ENCODE peak calls at places on chromosomes 7 and 10, in nine cellular contexts. M is H4; V is tibial nerve; S is Right ventricle myocardium superior; K is heart right ventricle; C is NCI-H345; G is testis; L is central memory CD8-positive, alpha-beta T cell; Z is hepatic stellate cell. X is an unnamed sample.

GRCh38 chr10:37476285-37476684 is 350.9 kb downstream of the ANKRD30A start:
- DNase-seq in Z (no peak), L (no peak), C (no peak), M (peak), K (no peak), G (no peak), V (no peak), S (no peak), X (no peak)

GRCh38 chr10:24552346-24553016 is 171.2 kb downstream of the ARHGAP21 start:
- DNase-seq in Z (no peak), K (no peak), M (peak), V (no peak), C (no peak), S (no peak), G (peak), L (no peak), X (no peak)

GRCh38 chr7:734214-734613 is 7.1 kb upstream of the PRKAR1B start:
- DNase-seq in V (no peak), G (no peak), L (no peak), Z (no peak), M (no peak), S (no peak), K (no peak), C (no peak), X (no peak)

GRCh38 chr7:95684037-95684436 is 87.7 kb upstream of the PDK4 start:
- DNase-seq in V (peak), K (peak), M (peak), Z (no peak), G (no peak), S (no peak), L (no peak), C (peak), X (no peak)

GRCh38 chr10:50544095-50544856 is 79.5 kb downstream of the SGMS1 start:
- DNase-seq in L (no peak), K (no peak), S (no peak), M (no peak), G (no peak), Z (no peak), V (no peak), C (no peak), X (no peak)

GRCh38 chr7:22667562-22668239 is 59.3 kb upstream of the IL6 start:
- DNase-seq in C (no peak), K (no peak), V (no peak), G (no peak), S (no peak), M (peak), Z (no peak), L (no peak), X (no peak)

GRCh38 chr7:47453093-47454056 is 128.5 kb downstream of the TNS3 start:
- DNase-seq in Z (peak), C (peak), G (peak), L (no peak), M (peak), K (peak), S (peak), V (peak), X (peak)

GRCh38 chr7:95469850-95470249 is 15.9 kb upstream of the ASB4 start:
- DNase-seq in S (no peak), K (no peak), C (peak), Z (no peak), V (no peak), L (no peak), G (no peak), M (no peak), X (no peak)

GRCh38 chr10:122464575-122464974 is 3.2 kb downstream of the HTRA1 start:
- DNase-seq in C (no peak), V (no peak), S (no peak), K (no peak), Z (no peak), L (no peak), M (no peak), G (no peak), X (no peak)

GRCh38 chr7:132653364-132653930 is 77.2 kb upstream of the PLXNA4 start:
- DNase-seq in Z (no peak), M (no peak), K (no peak), V (no peak), C (no peak), S (no peak), L (no peak), G (no peak), X (no peak)

GRCh38 chr7:23759556-23760391 is 49.8 kb downstream of the STK31 start:
- DNase-seq in C (no peak), M (peak), L (no peak), Z (no peak), S (no peak), V (no peak), G (no peak), K (no peak), X (no peak)

GRCh38 chr7:97064972-97065587 is 40.4 kb upstream of the DLX5 start:
- DNase-seq in M (peak), L (no peak), G (peak), V (peak), C (peak), K (no peak), Z (peak), S (no peak), X (no peak)

GRCh38 chr10:87068281-87068680 is 26.4 kb downstream of the GLUD1 start:
- DNase-seq in S (no peak), K (no peak), Z (no peak), L (no peak), M (no peak), C (no peak), V (no peak), G (no peak), X (no peak)

GRCh38 chr7:143288836-143289235 is 685 bp downstream of the CASP2 start:
- DNase-seq in C (no peak), M (no peak), L (no peak), V (no peak), G (no peak), S (no peak), Z (no peak), K (no peak), X (no peak)

GRCh38 chr7:77460057-77460486 is 43.9 kb upstream of the GSAP start:
- DNase-seq in Z (no peak), K (no peak), G (no peak), S (no peak), V (no peak), C (no peak), M (no peak), L (no peak), X (no peak)

GRCh38 chr10:73304876-73305275 is 52.4 kb upstream of the MRPS16 start:
- DNase-seq in Z (no peak), V (no peak), S (no peak), C (no peak), K (no peak), L (no peak), M (no peak), G (no peak), X (no peak)

GRCh38 chr10:23517155-23517554 is 78.3 kb downstream of the OTUD1 start:
- DNase-seq in Z (no peak), M (no peak), G (no peak), L (no peak), S (no peak), C (no peak), V (no peak), K (no peak), X (no peak)

GRCh38 chr10:5491477-5491876 is 7.9 kb downstream of the CALML5 start:
- DNase-seq in C (no peak), Z (no peak), V (no peak), S (no peak), L (no peak), G (no peak), M (no peak), K (no peak), X (no peak)

GRCh38 chr7:20787658-20788057 is 972 bp upstream of the SP8 start:
- DNase-seq in L (no peak), C (peak), S (no peak), K (no peak), M (no peak), G (no peak), V (no peak), Z (no peak), X (no peak)

GRCh38 chr10:71969929-71970328 is 5.7 kb downstream of the CHST3 start:
- DNase-seq in M (no peak), V (no peak), S (no peak), Z (no peak), L (no peak), C (no peak), G (no peak), K (no peak), X (no peak)

GRCh38 chr7:156402255-156402654 is 238.3 kb upstream of the RNF32 start:
- DNase-seq in V (no peak), C (no peak), Z (no peak), K (no peak), M (no peak), L (no peak), G (peak), S (no peak), X (no peak)

GRCh38 chr10:99395750-99396445 is 34.5 kb downstream of the GOT1 start:
- DNase-seq in C (peak), G (peak), K (no peak), M (peak), S (no peak), V (no peak), L (no peak), Z (peak), X (no peak)

GRCh38 chr10:29784175-29784773 is 149.5 kb upstream of the SVIL start:
- DNase-seq in K (peak), L (no peak), G (no peak), M (peak), V (peak), C (no peak), S (no peak), Z (peak), X (no peak)

GRCh38 chr7:69630292-69630691 is 32.0 kb downstream of the AUTS2 start:
- DNase-seq in V (no peak), S (no peak), M (peak), G (no peak), Z (no peak), K (no peak), L (no peak), C (no peak), X (no peak)

GRCh38 chr10:118595598-118596425 is at the start of gene PRLHR:
- DNase-seq in C (no peak), V (no peak), S (no peak), K (no peak), L (no peak), G (peak), Z (peak), M (no peak), X (no peak)

GRCh38 chr7:45648671-45648995 is 74.5 kb downstream of the ADCY1 start:
- DNase-seq in G (no peak), M (no peak), K (no peak), V (no peak), L (no peak), C (no peak), Z (no peak), S (no peak), X (no peak)

GRCh38 chr10:50536617-50537252 is 87.0 kb downstream of the SGMS1 start:
- DNase-seq in V (no peak), L (no peak), K (no peak), G (no peak), S (no peak), M (no peak), Z (no peak), C (no peak), X (no peak)

GRCh38 chr10:78438907-78439809 is 405.5 kb downstream of the RPS24 start:
- DNase-seq in Z (no peak), K (no peak), C (no peak), S (no peak), M (no peak), G (no peak), L (no peak), V (no peak), X (no peak)

GRCh38 chr7:156935250-156935649 is 14.3 kb upstream of the NOM1 start:
- DNase-seq in M (no peak), G (no peak), K (no peak), C (no peak), S (no peak), L (no peak), Z (no peak), V (no peak), X (no peak)

GRCh38 chr7:104552102-104552501 is 223.7 kb downstream of the LHFPL3 start:
- DNase-seq in L (no peak), Z (no peak), S (no peak), K (peak), M (peak), V (peak), G (peak), C (no peak), X (no peak)

GRCh38 chr7:18117482-18117881 is 89.8 kb upstream of the PRPS1L1 start:
- DNase-seq in C (no peak), S (no peak), K (no peak), M (peak), V (no peak), G (no peak), Z (peak), L (no peak), X (no peak)

GRCh38 chr7:39696631-39697030 is 73.3 kb downstream of the RALA start:
- DNase-seq in Z (no peak), K (no peak), L (no peak), G (no peak), M (no peak), S (no peak), C (no peak), V (no peak), X (no peak)

GRCh38 chr7:116998567-116998966 is 45.3 kb downstream of the ST7 start:
- DNase-seq in S (no peak), Z (no peak), G (no peak), M (no peak), L (no peak), V (no peak), C (no peak), K (no peak), X (no peak)

GRCh38 chr7:149788300-149788851 is 15.0 kb upstream of the ZNF467 start:
- DNase-seq in V (no peak), G (no peak), C (no peak), S (no peak), Z (no peak), L (no peak), K (no peak), M (no peak), X (no peak)

GRCh38 chr7:80346704-80347103 is 165.2 kb downstream of the GNAT3 start:
- DNase-seq in V (no peak), K (no peak), Z (no peak), S (no peak), L (no peak), G (no peak), C (no peak), M (peak), X (no peak)

GRCh38 chr10:110344622-110345021 is 39.9 kb upstream of the SMNDC1 start:
- DNase-seq in G (no peak), L (no peak), Z (no peak), M (no peak), C (no peak), V (no peak), S (no peak), K (no peak), X (no peak)

GRCh38 chr7:66078067-66078466 is 2.4 kb downstream of the ASL start:
- DNase-seq in V (no peak), M (no peak), K (no peak), C (no peak), G (no peak), S (no peak), Z (no peak), L (no peak), X (no peak)

GRCh38 chr10:103547391-103547946 is 54.0 kb downstream of the NEURL1 start:
- DNase-seq in S (no peak), G (no peak), C (no peak), Z (no peak), L (no peak), M (no peak), V (no peak), K (no peak), X (no peak)